ENCODE peak calls at places on chromosomes 5 and 9, in seven cellular contexts. One of them, this sample, is unnamed.
A peak's percentile ranks its signal among the peaks of the same experiment; 100 is the strongest.

GRCh38 chr9:94139672-94140417 is 55.6 kb downstream of the PTPDC1 start:
- DNase-seq in SK-N-SH: no peak
- DNase-seq in psoas muscle: peak; percentile 93
- DNase-seq in body of pancreas: peak; percentile 66
- DNase-seq in CD8-positive, alpha-beta T cell: no peak
- DNase-seq in RWPE2: peak; percentile 82
- DNase-seq in colonic mucosa: peak; percentile 46
- DNase-seq in this sample: no peak

GRCh38 chr5:137561572-137561971 is 62.4 kb upstream of the SPOCK1 start:
- DNase-seq in CD8-positive, alpha-beta T cell: no peak
- DNase-seq in RWPE2: no peak
- DNase-seq in body of pancreas: no peak
- DNase-seq in colonic mucosa: no peak
- DNase-seq in psoas muscle: no peak
- DNase-seq in SK-N-SH: no peak
- DNase-seq in this sample: no peak

GRCh38 chr9:94108584-94108983 is 24.3 kb downstream of the PTPDC1 start:
- DNase-seq in RWPE2: no peak
- DNase-seq in CD8-positive, alpha-beta T cell: no peak
- DNase-seq in body of pancreas: no peak
- DNase-seq in colonic mucosa: no peak
- DNase-seq in psoas muscle: peak; percentile 79
- DNase-seq in SK-N-SH: no peak
- DNase-seq in this sample: no peak

GRCh38 chr5:80569961-80570786 is at the start of gene ANKRD34B:
- DNase-seq in SK-N-SH: peak; percentile 79
- DNase-seq in CD8-positive, alpha-beta T cell: no peak
- DNase-seq in body of pancreas: no peak
- DNase-seq in RWPE2: no peak
- DNase-seq in colonic mucosa: no peak
- DNase-seq in psoas muscle: no peak
- DNase-seq in this sample: peak; percentile 50

GRCh38 chr5:117760114-117760513 is 1185.5 kb upstream of the SEMA6A start:
- DNase-seq in colonic mucosa: no peak
- DNase-seq in SK-N-SH: no peak
- DNase-seq in body of pancreas: no peak
- DNase-seq in CD8-positive, alpha-beta T cell: no peak
- DNase-seq in RWPE2: no peak
- DNase-seq in psoas muscle: no peak
- DNase-seq in this sample: no peak

GRCh38 chr5:113022661-113023060 is 46.1 kb downstream of the DCP2 start:
- DNase-seq in body of pancreas: no peak
- DNase-seq in psoas muscle: no peak
- DNase-seq in SK-N-SH: no peak
- DNase-seq in CD8-positive, alpha-beta T cell: no peak
- DNase-seq in RWPE2: no peak
- DNase-seq in colonic mucosa: no peak
- DNase-seq in this sample: peak; percentile 90

GRCh38 chr9:110069326-110070248 is 138.4 kb downstream of the C9orf152 start:
- DNase-seq in CD8-positive, alpha-beta T cell: no peak
- DNase-seq in RWPE2: no peak
- DNase-seq in body of pancreas: peak; percentile 32
- DNase-seq in colonic mucosa: no peak
- DNase-seq in psoas muscle: no peak
- DNase-seq in SK-N-SH: no peak
- DNase-seq in this sample: no peak

GRCh38 chr5:131545856-131546255 is 89.2 kb downstream of the RAPGEF6 start:
- DNase-seq in psoas muscle: no peak
- DNase-seq in SK-N-SH: no peak
- DNase-seq in CD8-positive, alpha-beta T cell: no peak
- DNase-seq in colonic mucosa: no peak
- DNase-seq in body of pancreas: no peak
- DNase-seq in RWPE2: no peak
- DNase-seq in this sample: no peak

GRCh38 chr9:83034026-83034425 is 28.9 kb downstream of the RASEF start:
- DNase-seq in colonic mucosa: no peak
- DNase-seq in SK-N-SH: no peak
- DNase-seq in RWPE2: no peak
- DNase-seq in CD8-positive, alpha-beta T cell: no peak
- DNase-seq in body of pancreas: no peak
- DNase-seq in psoas muscle: no peak
- DNase-seq in this sample: no peak

GRCh38 chr5:16558984-16559629 is 57.7 kb downstream of the RETREG1 start:
- DNase-seq in psoas muscle: no peak
- DNase-seq in RWPE2: no peak
- DNase-seq in CD8-positive, alpha-beta T cell: no peak
- DNase-seq in colonic mucosa: no peak
- DNase-seq in SK-N-SH: no peak
- DNase-seq in body of pancreas: no peak
- DNase-seq in this sample: no peak

GRCh38 chr5:123505633-123506032 is 6.3 kb upstream of the CSNK1G3 start:
- DNase-seq in SK-N-SH: no peak
- DNase-seq in CD8-positive, alpha-beta T cell: no peak
- DNase-seq in body of pancreas: peak; percentile 36
- DNase-seq in colonic mucosa: peak; percentile 39
- DNase-seq in psoas muscle: no peak
- DNase-seq in RWPE2: no peak
- DNase-seq in this sample: no peak

GRCh38 chr9:37984672-37985611 is 81.0 kb upstream of the SLC25A51 start:
- DNase-seq in SK-N-SH: no peak
- DNase-seq in psoas muscle: no peak
- DNase-seq in CD8-positive, alpha-beta T cell: no peak
- DNase-seq in colonic mucosa: peak; percentile 67
- DNase-seq in RWPE2: peak; percentile 48
- DNase-seq in body of pancreas: no peak
- DNase-seq in this sample: no peak

GRCh38 chr9:126902160-126902559 is 12.4 kb upstream of the RALGPS1 start:
- DNase-seq in RWPE2: no peak
- DNase-seq in colonic mucosa: no peak
- DNase-seq in CD8-positive, alpha-beta T cell: no peak
- DNase-seq in body of pancreas: peak; percentile 45
- DNase-seq in SK-N-SH: no peak
- DNase-seq in psoas muscle: no peak
- DNase-seq in this sample: no peak

GRCh38 chr5:98206566-98206965 is 566.9 kb upstream of the RGMB start:
- DNase-seq in SK-N-SH: no peak
- DNase-seq in RWPE2: no peak
- DNase-seq in body of pancreas: no peak
- DNase-seq in colonic mucosa: no peak
- DNase-seq in CD8-positive, alpha-beta T cell: no peak
- DNase-seq in psoas muscle: no peak
- DNase-seq in this sample: no peak

GRCh38 chr5:138641547-138642298 is 66.5 kb upstream of the HSPA9 start:
- DNase-seq in psoas muscle: peak; percentile 74
- DNase-seq in RWPE2: no peak
- DNase-seq in SK-N-SH: peak; percentile 74
- DNase-seq in body of pancreas: peak; percentile 73
- DNase-seq in colonic mucosa: peak; percentile 74
- DNase-seq in CD8-positive, alpha-beta T cell: peak; percentile 50
- DNase-seq in this sample: peak; percentile 77

GRCh38 chr5:149094996-149095395 is 32.1 kb upstream of the SH3TC2 start:
- DNase-seq in RWPE2: no peak
- DNase-seq in SK-N-SH: no peak
- DNase-seq in CD8-positive, alpha-beta T cell: no peak
- DNase-seq in psoas muscle: no peak
- DNase-seq in colonic mucosa: no peak
- DNase-seq in body of pancreas: no peak
- DNase-seq in this sample: peak; percentile 28

GRCh38 chr5:173733065-173733824 is 116.8 kb upstream of the BOD1 start:
- DNase-seq in CD8-positive, alpha-beta T cell: no peak
- DNase-seq in body of pancreas: peak; percentile 45
- DNase-seq in SK-N-SH: no peak
- DNase-seq in RWPE2: no peak
- DNase-seq in psoas muscle: no peak
- DNase-seq in colonic mucosa: no peak
- DNase-seq in this sample: no peak

GRCh38 chr5:115751176-115751575 is 65.3 kb downstream of the CDO1 start:
- DNase-seq in colonic mucosa: no peak
- DNase-seq in body of pancreas: no peak
- DNase-seq in RWPE2: no peak
- DNase-seq in SK-N-SH: no peak
- DNase-seq in psoas muscle: no peak
- DNase-seq in CD8-positive, alpha-beta T cell: no peak
- DNase-seq in this sample: no peak

GRCh38 chr9:27398982-27399653 is 102.2 kb upstream of the EQTN start:
- DNase-seq in psoas muscle: no peak
- DNase-seq in body of pancreas: no peak
- DNase-seq in RWPE2: no peak
- DNase-seq in colonic mucosa: no peak
- DNase-seq in CD8-positive, alpha-beta T cell: no peak
- DNase-seq in SK-N-SH: no peak
- DNase-seq in this sample: no peak

GRCh38 chr5:78753093-78753531 is 104.5 kb upstream of the LHFPL2 start:
- DNase-seq in body of pancreas: no peak
- DNase-seq in colonic mucosa: no peak
- DNase-seq in SK-N-SH: no peak
- DNase-seq in CD8-positive, alpha-beta T cell: no peak
- DNase-seq in RWPE2: no peak
- DNase-seq in psoas muscle: no peak
- DNase-seq in this sample: no peak

GRCh38 chr5:111932207-111932606 is 175.2 kb upstream of the NREP start:
- DNase-seq in SK-N-SH: no peak
- DNase-seq in colonic mucosa: no peak
- DNase-seq in CD8-positive, alpha-beta T cell: no peak
- DNase-seq in RWPE2: no peak
- DNase-seq in body of pancreas: no peak
- DNase-seq in psoas muscle: no peak
- DNase-seq in this sample: no peak

GRCh38 chr5:111931658-111932057 is 174.7 kb upstream of the NREP start:
- DNase-seq in CD8-positive, alpha-beta T cell: no peak
- DNase-seq in SK-N-SH: no peak
- DNase-seq in RWPE2: no peak
- DNase-seq in body of pancreas: no peak
- DNase-seq in psoas muscle: no peak
- DNase-seq in colonic mucosa: no peak
- DNase-seq in this sample: no peak

GRCh38 chr5:111929892-111930291 is 172.9 kb upstream of the NREP start:
- DNase-seq in RWPE2: peak; percentile 86
- DNase-seq in psoas muscle: no peak
- DNase-seq in CD8-positive, alpha-beta T cell: no peak
- DNase-seq in colonic mucosa: no peak
- DNase-seq in SK-N-SH: no peak
- DNase-seq in body of pancreas: peak; percentile 13
- DNase-seq in this sample: no peak

GRCh38 chr5:111930407-111930806 is 173.4 kb upstream of the NREP start:
- DNase-seq in colonic mucosa: no peak
- DNase-seq in CD8-positive, alpha-beta T cell: no peak
- DNase-seq in RWPE2: no peak
- DNase-seq in SK-N-SH: no peak
- DNase-seq in psoas muscle: no peak
- DNase-seq in body of pancreas: no peak
- DNase-seq in this sample: no peak

DNA sequence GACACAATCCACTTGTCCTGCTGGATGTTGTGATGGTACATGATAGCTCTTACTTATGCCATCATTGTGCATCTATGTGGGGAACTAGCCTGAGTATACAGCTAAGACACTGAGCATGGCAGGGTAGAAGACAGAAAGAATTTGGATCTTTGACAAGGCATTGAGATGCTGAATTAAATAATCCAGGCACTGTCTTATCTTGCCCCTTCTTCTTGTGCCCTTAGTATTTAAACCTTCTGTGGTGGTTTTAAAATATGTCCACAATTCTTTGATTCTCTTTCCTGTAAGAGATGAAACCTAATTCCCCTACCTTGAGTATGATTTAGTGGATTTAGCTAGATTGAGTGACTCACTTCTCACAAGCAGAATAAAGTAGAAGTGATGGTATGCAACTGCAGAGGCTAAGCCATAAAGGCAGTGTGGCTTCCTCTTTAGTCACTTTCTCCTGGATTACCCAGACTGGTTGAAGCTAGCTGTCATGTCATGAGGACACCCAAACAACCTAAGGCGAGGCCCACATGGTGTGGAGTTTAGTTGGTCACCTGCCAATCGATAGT is 174.0 kb upstream of the NREP start:
- DNase-seq in SK-N-SH: no peak
- DNase-seq in psoas muscle: no peak
- DNase-seq in RWPE2: peak; percentile 66
- DNase-seq in colonic mucosa: no peak
- DNase-seq in CD8-positive, alpha-beta T cell: no peak
- DNase-seq in body of pancreas: no peak
- DNase-seq in this sample: no peak
- H3K4me1 ChIP-seq in SK-N-SH: no peaks in the 10 kb centered on the region
- H3K4me1 ChIP-seq in psoas muscle: peaks cover 7% of the 10 kb centered on the region
- H3K4me1 ChIP-seq in RWPE2: peaks cover 47% of the 10 kb centered on the region
- H3K4me1 ChIP-seq in colonic mucosa: no peaks in the 10 kb centered on the region
- H3K4me1 ChIP-seq in CD8-positive, alpha-beta T cell: no peaks in the 10 kb centered on the region
- H3K4me1 ChIP-seq in body of pancreas: no peaks in the 10 kb centered on the region
- H3K4me1 ChIP-seq in this sample: no peaks in the 10 kb centered on the region

GRCh38 chr5:11384441-11385250 is 519.6 kb downstream of the CTNND2 start:
- DNase-seq in CD8-positive, alpha-beta T cell: no peak
- DNase-seq in RWPE2: peak; percentile 64
- DNase-seq in body of pancreas: peak; percentile 40
- DNase-seq in SK-N-SH: peak; percentile 27
- DNase-seq in psoas muscle: no peak
- DNase-seq in colonic mucosa: peak; percentile 21
- DNase-seq in this sample: no peak
- H3K4me3 ChIP-seq in CD8-positive, alpha-beta T cell: no peak overlapping the region
- H3K4me3 ChIP-seq in RWPE2: no peak overlapping the region
- H3K4me3 ChIP-seq in body of pancreas: no peak overlapping the region
- H3K4me3 ChIP-seq in SK-N-SH: no peak overlapping the region
- H3K4me3 ChIP-seq in psoas muscle: peak overlapping the region; percentile 36
- H3K4me3 ChIP-seq in colonic mucosa: peak overlapping the region; percentile 17
- H3K4me3 ChIP-seq in this sample: no peak overlapping the region

GRCh38 chr5:57651127-57651526 is 168.5 kb upstream of the ACTBL2 start:
- DNase-seq in RWPE2: no peak
- DNase-seq in SK-N-SH: no peak
- DNase-seq in body of pancreas: no peak
- DNase-seq in colonic mucosa: no peak
- DNase-seq in psoas muscle: peak; percentile 30
- DNase-seq in CD8-positive, alpha-beta T cell: no peak
- DNase-seq in this sample: no peak
- TF ChIP-seq CTCF in RWPE2: no peak
- TF ChIP-seq CTCF in SK-N-SH: no peak
- TF ChIP-seq CTCF in body of pancreas: no peak
- TF ChIP-seq CTCF in colonic mucosa: no peak
- TF ChIP-seq CTCF in psoas muscle: no peak
- TF ChIP-seq CTCF in CD8-positive, alpha-beta T cell: no peak
- TF ChIP-seq CTCF in this sample: no peak

GRCh38 chr9:3962467-3962866 is 337.4 kb downstream of the GLIS3 start:
- DNase-seq in body of pancreas: no peak
- DNase-seq in SK-N-SH: no peak
- DNase-seq in psoas muscle: no peak
- DNase-seq in RWPE2: no peak
- DNase-seq in CD8-positive, alpha-beta T cell: no peak
- DNase-seq in colonic mucosa: no peak
- DNase-seq in this sample: no peak

GRCh38 chr9:3957296-3957695 is 342.6 kb downstream of the GLIS3 start:
- DNase-seq in psoas muscle: no peak
- DNase-seq in SK-N-SH: no peak
- DNase-seq in colonic mucosa: no peak
- DNase-seq in body of pancreas: no peak
- DNase-seq in RWPE2: no peak
- DNase-seq in CD8-positive, alpha-beta T cell: no peak
- DNase-seq in this sample: no peak

GRCh38 chr9:3963266-3964019 is 336.4 kb downstream of the GLIS3 start:
- DNase-seq in CD8-positive, alpha-beta T cell: no peak
- DNase-seq in SK-N-SH: no peak
- DNase-seq in psoas muscle: no peak
- DNase-seq in body of pancreas: peak; percentile 44
- DNase-seq in colonic mucosa: peak; percentile 28
- DNase-seq in RWPE2: no peak
- DNase-seq in this sample: no peak

GRCh38 chr9:3956081-3956701 is 343.7 kb downstream of the GLIS3 start:
- DNase-seq in psoas muscle: no peak
- DNase-seq in colonic mucosa: no peak
- DNase-seq in body of pancreas: no peak
- DNase-seq in SK-N-SH: no peak
- DNase-seq in RWPE2: no peak
- DNase-seq in CD8-positive, alpha-beta T cell: no peak
- DNase-seq in this sample: no peak

GRCh38 chr9:3960661-3961144 is 339.2 kb downstream of the GLIS3 start:
- DNase-seq in CD8-positive, alpha-beta T cell: no peak
- DNase-seq in SK-N-SH: no peak
- DNase-seq in RWPE2: no peak
- DNase-seq in psoas muscle: no peak
- DNase-seq in body of pancreas: no peak
- DNase-seq in colonic mucosa: no peak
- DNase-seq in this sample: no peak
- H3K4me1 ChIP-seq in CD8-positive, alpha-beta T cell: no peaks in the 10 kb centered on the region
- H3K4me1 ChIP-seq in SK-N-SH: peaks cover 4% of the 10 kb centered on the region
- H3K4me1 ChIP-seq in RWPE2: no peaks in the 10 kb centered on the region
- H3K4me1 ChIP-seq in psoas muscle: no peaks in the 10 kb centered on the region
- H3K4me1 ChIP-seq in body of pancreas: peaks cover 25% of the 10 kb centered on the region
- H3K4me1 ChIP-seq in colonic mucosa: no peaks in the 10 kb centered on the region
- H3K4me1 ChIP-seq in this sample: no peaks in the 10 kb centered on the region